ENCODE peak calls at places on chromosomes 3 and 15, in ten cellular contexts. M, J, O, C, U, G, F, N, Y and Q are unnamed samples.

GRCh38 chr3:35529337-35529736 is 110.0 kb upstream of the ARPP21 start:
- DNase-seq in M (no peak), J (no peak), O (no peak), C (no peak), U (no peak), G (no peak), F (no peak), N (no peak), Y (no peak), Q (no peak)

GRCh38 chr3:9279959-9280358 is 30.5 kb upstream of the SRGAP3 start:
- DNase-seq in M (no peak), J (no peak), O (no peak), C (no peak), U (no peak), G (peak; percentile 10), F (no peak), N (no peak), Y (no peak), Q (no peak)

GRCh38 chr15:88636654-88637053 is 2.2 kb upstream of the ISG20 start:
- DNase-seq in M (no peak), J (no peak), O (no peak), C (no peak), U (peak; percentile 7), G (no peak), F (no peak), N (no peak), Y (no peak), Q (no peak)

GRCh38 chr15:39591896-39592315 is 11.0 kb downstream of the THBS1 start:
- DNase-seq in M (no peak), J (no peak), O (no peak), C (no peak), U (no peak), G (no peak), F (no peak), N (no peak), Y (no peak), Q (no peak)

GRCh38 chr3:182969277-182969676 is 11.1 kb downstream of the DCUN1D1 start:
- DNase-seq in M (no peak), J (no peak), O (no peak), C (no peak), U (peak; percentile 23), G (peak; percentile 26), F (no peak), N (no peak), Y (no peak), Q (no peak)

GRCh38 chr3:187831125-187832051 is 86.1 kb upstream of the BCL6 start:
- DNase-seq in M (no peak), J (no peak), O (no peak), C (no peak), U (no peak), G (no peak), F (no peak), N (no peak), Y (no peak), Q (no peak)

GRCh38 chr3:41188291-41188690 is 11.0 kb upstream of the CTNNB1 start:
- DNase-seq in M (no peak), J (no peak), O (no peak), C (no peak), U (no peak), G (no peak), F (no peak), N (no peak), Y (no peak), Q (no peak)

GRCh38 chr15:22903961-22904534 is 65.6 kb downstream of the NIPA2 start:
- DNase-seq in M (no peak), J (no peak), O (no peak), C (peak; percentile 51), U (no peak), G (no peak), F (peak; percentile 80), N (no peak), Y (no peak), Q (no peak)

GRCh38 chr3:26647078-26647477 is 24.5 kb downstream of the LRRC3B start:
- DNase-seq in M (no peak), J (no peak), O (no peak), C (no peak), U (no peak), G (no peak), F (no peak), N (no peak), Y (no peak), Q (no peak)

GRCh38 chr3:198113219-198114053 is 153.4 kb downstream of the LMLN start:
- DNase-seq in M (no peak), J (peak; percentile 52), O (peak; percentile 58), C (no peak), U (no peak), G (no peak), F (no peak), N (no peak), Y (no peak), Q (no peak)

GRCh38 chr3:71726106-71726505 is 904 bp upstream of the EIF4E3 start:
- DNase-seq in M (no peak), J (no peak), O (no peak), C (no peak), U (no peak), G (no peak), F (peak; percentile 26), N (no peak), Y (no peak), Q (no peak)

GRCh38 chr3:177816667-177817208 is 619.5 kb upstream of the TBL1XR1 start:
- DNase-seq in M (no peak), J (no peak), O (no peak), C (no peak), U (peak; percentile 98), G (peak; percentile 83), F (no peak), N (peak; percentile 44), Y (peak; percentile 79), Q (no peak)
- TF ChIP-seq CTCF in M (no peak), J (peak; percentile 33), O (no peak), C (no peak), U (peak; percentile 34), G (peak; percentile 15), F (no peak), N (peak; percentile 35), Y (no peak), Q (no peak)

GRCh38 chr3:196320110-196320509 is 2.1 kb upstream of the DYNLT2B start:
- DNase-seq in M (no peak), J (no peak), O (no peak), C (no peak), U (peak; percentile 77), G (no peak), F (no peak), N (no peak), Y (no peak), Q (no peak)
- TF ChIP-seq CTCF in M (no peak), J (no peak), O (no peak), C (no peak), U (no peak), G (no peak), F (no peak), N (no peak), Y (no peak), Q (no peak)

DNA sequence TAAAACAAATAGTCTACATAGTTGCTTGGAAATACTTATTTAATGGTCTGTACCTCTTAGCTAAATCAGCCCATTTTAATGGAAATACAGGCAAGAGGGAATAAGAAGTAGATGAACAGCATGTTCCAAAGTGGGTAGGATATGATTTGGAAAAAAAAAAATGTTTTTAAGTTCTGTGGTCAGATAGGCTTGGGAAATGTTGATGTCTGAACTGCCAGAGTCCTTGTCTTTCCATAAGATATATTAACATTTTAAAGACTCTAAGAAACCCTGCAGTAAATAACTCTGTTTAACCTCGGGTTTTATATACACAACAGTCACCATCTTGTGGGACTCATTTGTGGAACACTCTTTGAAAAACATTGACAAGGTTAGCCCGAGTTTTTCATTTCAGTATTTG is 40.0 kb upstream of the PTPN23 start:
- DNase-seq in M (no peak), J (no peak), O (no peak), C (no peak), U (no peak), G (no peak), F (no peak), N (no peak), Y (no peak), Q (no peak)
- TF ChIP-seq CTCF in M (no peak), J (no peak), O (no peak), C (no peak), U (no peak), G (no peak), F (no peak), N (no peak), Y (no peak), Q (no peak)

DNA sequence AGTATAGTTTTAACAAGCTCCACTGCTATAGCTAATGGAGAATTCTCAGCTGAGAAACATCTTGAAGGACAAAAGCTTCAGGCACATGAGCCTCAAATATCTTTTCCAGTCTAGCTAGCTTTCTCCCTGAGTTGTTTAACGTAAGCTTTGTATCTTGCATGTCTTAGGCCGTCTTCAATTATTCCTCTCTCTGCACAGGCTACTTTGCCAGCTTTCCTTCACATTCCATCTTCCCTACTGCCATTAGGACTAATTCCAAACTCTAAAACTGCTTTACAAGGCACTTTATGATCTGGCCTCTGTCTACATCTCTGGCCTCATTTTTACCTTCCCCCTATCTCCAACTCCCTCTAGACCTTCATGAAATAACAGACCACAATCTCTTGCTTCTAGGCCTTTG is 171.4 kb downstream of the GREM1 start:
- DNase-seq in M (no peak), J (no peak), O (no peak), C (no peak), U (no peak), G (no peak), F (no peak), N (no peak), Y (no peak), Q (no peak)
- TF ChIP-seq CTCF in M (no peak), J (no peak), O (no peak), C (no peak), U (no peak), G (no peak), F (no peak), N (no peak), Y (no peak), Q (no peak)

GRCh38 chr3:121995190-121996137 is 26.6 kb downstream of the ILDR1 start:
- DNase-seq in M (no peak), J (peak; percentile 68), O (peak; percentile 22), C (peak; percentile 77), U (peak; percentile 79), G (peak; percentile 69), F (peak; percentile 78), N (peak; percentile 53), Y (peak; percentile 68), Q (no peak)
- TF ChIP-seq CTCF in M (peak; percentile 22), J (peak; percentile 65), O (peak; percentile 44), C (peak; percentile 42), U (peak; percentile 33), G (peak; percentile 56), F (peak; percentile 64), N (peak; percentile 80), Y (peak; percentile 9), Q (peak; percentile 68)

DNA sequence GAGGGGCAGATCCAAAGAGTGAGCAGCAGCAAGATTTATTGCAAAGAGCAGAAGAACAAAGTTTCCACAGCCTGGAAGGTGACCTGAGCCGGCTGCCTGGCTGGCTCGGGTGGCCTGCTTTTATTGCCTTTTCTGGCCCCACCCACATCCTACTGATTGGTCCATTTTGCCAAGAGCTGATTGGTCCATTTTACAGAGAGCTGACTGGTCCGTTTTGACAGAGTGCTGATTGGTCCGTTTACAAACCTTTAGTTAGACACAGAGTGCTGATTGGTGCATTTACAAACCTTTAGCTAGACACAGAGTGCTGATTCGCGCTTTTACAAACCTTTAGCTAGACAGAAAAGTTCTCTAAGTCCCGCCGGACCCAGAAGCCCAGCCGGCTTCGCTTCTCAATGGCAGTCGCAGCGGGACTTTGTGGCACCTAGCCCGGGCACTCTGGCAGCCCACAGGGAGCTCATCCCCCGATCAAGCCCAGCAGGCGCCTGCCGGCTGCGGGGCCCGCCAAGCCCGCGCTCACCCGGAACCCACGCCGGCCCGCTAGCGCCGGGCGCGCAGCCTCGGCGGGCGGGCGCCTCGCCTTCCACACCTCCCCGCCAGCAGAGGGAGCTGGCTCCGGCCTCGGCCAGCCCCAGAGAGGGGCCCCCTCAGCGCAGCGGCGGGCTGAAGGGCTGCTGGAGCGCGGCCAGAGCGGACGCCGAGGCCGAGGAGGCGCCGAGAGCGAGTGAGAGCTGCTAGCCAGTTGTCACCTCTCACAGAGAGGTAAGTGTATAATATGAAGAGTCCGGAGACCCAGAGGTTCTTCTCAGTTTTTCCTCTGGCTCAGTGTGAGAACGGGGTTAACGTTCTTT is 339.2 kb downstream of the CHL1 start:
- DNase-seq in M (no peak), J (peak; percentile 45), O (peak; percentile 24), C (peak; percentile 21), U (no peak), G (no peak), F (peak; percentile 9), N (no peak), Y (no peak), Q (no peak)
- TF ChIP-seq CTCF in M (no peak), J (no peak), O (no peak), C (no peak), U (no peak), G (peak; percentile 21), F (no peak), N (no peak), Y (no peak), Q (no peak)